ENCODE peak calls at places on chromosome 6, in four cellular contexts. C is osteocyte, R is ACHN, E is stomach. J is an unnamed sample.

GRCh38 chr6:23306251-23306950 is 737.0 kb downstream of the HDGFL1 start:
- DNase-seq in E (no peak), C (no peak), R (no peak), J (no peak)

GRCh38 chr6:157597461-157598312 is 216.7 kb downstream of the ZDHHC14 start:
- DNase-seq in E (peak), R (peak), C (peak), J (peak)

GRCh38 chr6:82893889-82894652 is 171.6 kb downstream of the UBE3D start:
- DNase-seq in R (no peak), E (no peak), C (no peak), J (peak)

GRCh38 chr6:1771324-1771723 is 161.6 kb downstream of the FOXC1 start:
- DNase-seq in R (no peak), C (no peak), E (no peak), J (no peak)

GRCh38 chr6:163023700-163024099 is 295.9 kb downstream of the PACRG start:
- DNase-seq in R (no peak), E (no peak), C (no peak), J (no peak)

GRCh38 chr6:106547053-106547414 is 82.3 kb downstream of the RTN4IP1 start:
- DNase-seq in R (no peak), E (no peak), C (no peak), J (no peak)

GRCh38 chr6:55023231-55023630 is 151.1 kb upstream of the HCRTR2 start:
- DNase-seq in E (no peak), C (no peak), R (no peak), J (no peak)

GRCh38 chr6:111950661-111951426 is 77.6 kb upstream of the FYN start:
- DNase-seq in C (no peak), E (no peak), R (no peak), J (peak)

GRCh38 chr6:131946992-131947955 is 3.9 kb downstream of the CCN2 start:
- DNase-seq in C (no peak), R (peak), E (no peak), J (no peak)

GRCh38 chr6:106283476-106283875 is 42.1 kb downstream of the ATG5 start:
- DNase-seq in E (no peak), C (no peak), R (no peak), J (no peak)

GRCh38 chr6:147759088-147759487 is 250.6 kb downstream of the SAMD5 start:
- DNase-seq in E (no peak), R (no peak), C (no peak), J (peak)

GRCh38 chr6:36463686-36464085 is 20.9 kb downstream of the KCTD20 start:
- DNase-seq in C (no peak), E (no peak), R (no peak), J (no peak)

GRCh38 chr6:46563924-46564323 is 72.7 kb upstream of the RCAN2 start:
- DNase-seq in E (no peak), R (no peak), C (no peak), J (no peak)

GRCh38 chr6:154243793-154244768 is 112.5 kb downstream of the IPCEF1 start:
- DNase-seq in R (no peak), C (no peak), E (no peak), J (no peak)

J was measured in right cardiac atrium.